ENCODE peak calls at places on chromosomes 6 and 20, in eight cellular contexts. A is aorta, J is cardiac muscle cell, Q is psoas muscle, W is A549, G is pancreas, C is ascending aorta, H is GM23248. Y is an unnamed sample.
A peak's percentile ranks its signal among the peaks of the same experiment; 100 is the strongest.

GRCh38 chr6:76861403-76861802 is 601.9 kb downstream of the HTR1B start:
- DNase-seq in J (peak; percentile 28), H (peak; percentile 20), Q (no peak), A (no peak), G (no peak), W (peak; percentile 6), C (no peak), Y (peak; percentile 30)

GRCh38 chr20:54362283-54362682 is 113.1 kb upstream of the DOK5 start:
- DNase-seq in C (no peak), Q (no peak), A (no peak), W (no peak), H (no peak), G (no peak), J (no peak), Y (no peak)

GRCh38 chr6:165721349-165721748 is 58.3 kb upstream of the PDE10A start:
- DNase-seq in W (no peak), J (no peak), A (no peak), Q (no peak), G (no peak), C (no peak), H (no peak), Y (no peak)

GRCh38 chr20:49644980-49645565 is 68.6 kb downstream of the B4GALT5 start:
- DNase-seq in H (no peak), J (no peak), Q (no peak), G (no peak), C (no peak), A (no peak), W (no peak), Y (no peak)

GRCh38 chr6:83505376-83505775 is 7.0 kb upstream of the PRSS35 start:
- DNase-seq in G (no peak), A (peak; percentile 52), C (no peak), J (peak; percentile 21), W (no peak), Q (no peak), H (no peak), Y (no peak)

GRCh38 chr20:23049933-23050838 is 714 bp upstream of the THBD start:
- DNase-seq in Q (peak; percentile 71), A (peak; percentile 77), G (peak; percentile 64), C (peak; percentile 83), W (peak; percentile 81), H (peak; percentile 68), J (peak; percentile 42), Y (no peak)

GRCh38 chr20:43938932-43939761 is 24.5 kb downstream of the TOX2 start:
- DNase-seq in A (peak; percentile 90), J (peak; percentile 100), Q (peak; percentile 36), W (peak; percentile 81), H (peak; percentile 100), G (no peak), C (peak; percentile 89), Y (peak; percentile 5)

GRCh38 chr20:51631011-51631950 is 88.8 kb upstream of the NFATC2 start:
- DNase-seq in Q (peak; percentile 63), G (no peak), C (peak; percentile 86), J (peak; percentile 99), A (peak; percentile 59), W (peak; percentile 94), H (peak; percentile 96), Y (no peak)

GRCh38 chr20:41161886-41162285 is 24.5 kb downstream of the PLCG1 start:
- DNase-seq in H (no peak), C (no peak), G (no peak), A (peak; percentile 29), W (no peak), J (no peak), Q (no peak), Y (no peak)

GRCh38 chr6:3450888-3451287 is 6.0 kb downstream of the SLC22A23 start:
- DNase-seq in J (no peak), G (no peak), A (no peak), H (peak; percentile 31), W (no peak), Q (no peak), C (no peak), Y (no peak)

GRCh38 chr6:45454008-45454911 is 76.5 kb upstream of the SUPT3H start:
- DNase-seq in W (no peak), Q (no peak), J (no peak), G (no peak), A (no peak), C (no peak), H (peak; percentile 79), Y (no peak)

GRCh38 chr6:90008908-90009501 is 114.7 kb downstream of the GJA10 start:
- DNase-seq in W (no peak), C (no peak), H (peak; percentile 56), A (no peak), J (peak; percentile 34), G (no peak), Q (no peak), Y (peak; percentile 8)

GRCh38 chr6:30075987-30076311 is 380 bp upstream of the RNF39 start:
- DNase-seq in C (no peak), H (no peak), W (no peak), Q (no peak), J (no peak), A (no peak), G (peak; percentile 76), Y (no peak)

GRCh38 chr6:11388983-11389944 is 148.3 kb upstream of the TMEM170B start:
- DNase-seq in Q (no peak), C (no peak), W (no peak), H (no peak), J (no peak), G (no peak), A (no peak), Y (no peak)

GRCh38 chr6:11389977-11390376 is 147.6 kb upstream of the TMEM170B start:
- DNase-seq in C (peak; percentile 79), H (no peak), W (no peak), J (no peak), G (no peak), A (no peak), Q (no peak), Y (no peak)

GRCh38 chr6:11393713-11394627 is 143.6 kb upstream of the TMEM170B start:
- DNase-seq in C (no peak), J (peak; percentile 40), Q (no peak), W (no peak), A (no peak), H (peak; percentile 49), G (no peak), Y (no peak)

GRCh38 chr6:11392778-11393507 is 144.6 kb upstream of the TMEM170B start:
- DNase-seq in H (no peak), C (no peak), W (peak; percentile 80), G (no peak), J (no peak), A (peak; percentile 60), Q (no peak), Y (no peak)

DNA sequence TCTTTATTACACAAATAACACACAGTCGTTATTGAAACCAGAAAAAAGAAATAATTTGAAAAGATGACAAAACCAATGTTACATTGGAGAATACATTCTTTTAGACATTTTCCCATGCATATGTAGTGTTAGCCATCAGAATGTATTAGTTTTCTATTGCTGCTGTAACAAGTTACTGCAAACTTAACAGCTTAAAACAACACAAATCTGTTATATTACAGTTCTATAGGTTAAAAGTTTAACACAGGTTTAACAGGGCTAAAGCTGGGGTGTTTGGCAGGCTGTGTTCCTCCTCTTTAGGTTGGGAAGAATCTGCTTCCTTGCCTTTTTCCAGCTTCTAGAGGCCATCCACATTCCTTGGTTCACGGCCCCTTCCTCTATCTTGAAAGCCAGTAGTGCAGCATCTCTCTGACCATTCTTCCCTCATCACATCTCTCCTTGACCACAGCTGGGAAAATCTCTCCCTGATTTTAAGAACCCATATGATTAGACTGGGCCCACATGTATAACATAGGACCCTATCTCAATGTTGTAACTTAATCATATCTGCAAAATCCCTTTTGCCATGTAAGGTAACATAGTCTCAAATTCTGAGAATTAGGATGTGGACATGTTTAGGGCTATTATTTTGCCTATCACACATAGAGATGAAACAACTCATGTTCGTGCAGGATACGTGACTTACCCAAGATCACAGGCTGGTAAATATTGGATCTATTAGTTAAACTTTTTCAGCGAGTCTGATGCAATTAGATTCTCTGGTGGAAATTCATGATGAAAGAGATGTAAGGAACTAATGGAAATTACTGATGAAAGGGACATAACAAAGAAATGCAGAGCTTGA is 145.4 kb upstream of the TMEM170B start:
- DNase-seq in W (no peak), Q (no peak), A (no peak), H (no peak), J (no peak), G (no peak), C (no peak), Y (no peak)
- H3K27ac ChIP-seq in W (peak overlapping the region; percentile 84), Q (peak overlapping the region; percentile 36), A (no peak overlapping the region), H (no peak overlapping the region), J (peak overlapping the region; percentile 1), G (peak overlapping the region; percentile 13), C (peak overlapping the region; percentile 55), Y (no peak overlapping the region)

GRCh38 chr20:47545499-47545898 is 43.8 kb downstream of the NCOA3 start:
- DNase-seq in H (no peak), C (no peak), A (no peak), J (no peak), W (no peak), G (no peak), Q (no peak), Y (no peak)
- H3K4me1 ChIP-seq in H (peaks cover 47% of the 10 kb centered on the region), C (peaks cover 17% of the 10 kb centered on the region), A (peaks cover 2% of the 10 kb centered on the region), J (no peaks in the 10 kb centered on the region), W (peaks cover 53% of the 10 kb centered on the region), G (no peaks in the 10 kb centered on the region), Q (peaks cover 29% of the 10 kb centered on the region), Y (peaks cover 6% of the 10 kb centered on the region)

GRCh38 chr20:1757606-1758507 is 100.3 kb upstream of the SIRPG start:
- DNase-seq in W (no peak), C (no peak), G (no peak), Q (no peak), J (no peak), A (no peak), H (no peak), Y (no peak)

GRCh38 chr20:1758765-1759164 is 101.2 kb upstream of the SIRPG start:
- DNase-seq in W (no peak), A (no peak), Q (no peak), H (no peak), J (no peak), G (no peak), C (no peak), Y (no peak)

GRCh38 chr20:1754749-1755148 is 97.2 kb upstream of the SIRPG start:
- DNase-seq in H (no peak), Q (no peak), J (no peak), A (no peak), G (no peak), C (no peak), W (no peak), Y (no peak)

GRCh38 chr20:1754306-1754705 is 96.7 kb upstream of the SIRPG start:
- DNase-seq in A (no peak), J (no peak), Q (no peak), G (no peak), C (no peak), H (no peak), W (no peak), Y (no peak)

GRCh38 chr20:1757072-1757471 is 99.5 kb upstream of the SIRPG start:
- DNase-seq in W (no peak), Q (no peak), J (peak; percentile 13), A (no peak), C (no peak), G (no peak), H (no peak), Y (no peak)
- H3K27ac ChIP-seq in W (no peak overlapping the region), Q (no peak overlapping the region), J (no peak overlapping the region), A (no peak overlapping the region), C (no peak overlapping the region), G (no peak overlapping the region), H (no peak overlapping the region), Y (no peak overlapping the region)

DNA sequence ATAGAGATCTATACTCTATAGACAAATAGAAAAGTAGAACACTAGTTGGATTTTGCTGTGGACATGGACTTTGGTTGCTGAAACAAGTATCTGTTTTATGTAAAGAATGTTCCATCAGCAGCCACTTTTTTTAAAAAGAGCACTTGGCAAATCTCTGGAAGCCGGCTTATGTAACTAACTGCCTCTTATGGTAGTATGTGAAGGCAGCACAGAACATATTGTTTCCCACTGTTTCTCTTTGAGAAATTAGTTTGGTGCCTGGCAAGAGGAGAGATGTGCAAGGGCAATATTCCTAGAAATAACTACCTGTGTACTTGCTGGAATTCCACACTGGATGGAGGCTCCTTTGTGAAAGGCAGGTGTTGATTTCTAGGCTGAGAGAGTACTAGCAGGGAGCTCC is 242.3 kb upstream of the PREP start:
- DNase-seq in A (no peak), Q (no peak), W (no peak), J (no peak), H (no peak), C (no peak), G (no peak), Y (no peak)
- H3K4me1 ChIP-seq in A (no peaks in the 10 kb centered on the region), Q (no peaks in the 10 kb centered on the region), W (peaks cover 4% of the 10 kb centered on the region), J (no peaks in the 10 kb centered on the region), H (no peaks in the 10 kb centered on the region), C (no peaks in the 10 kb centered on the region), G (no peaks in the 10 kb centered on the region), Y (no peaks in the 10 kb centered on the region)

Y was measured in MM.1S.